ENCODE peak calls at places on chromosomes 3 and 15, in six cellular contexts. D, V, Z, P, T and S are unnamed samples. For H3K4me1, the result is how much of the 10 kb centered on the place peaks cover.

GRCh38 chr15:68638953-68639500 is 60.2 kb downstream of the CORO2B start:
- DNase-seq in Z (no peak), P (no peak), D (no peak), V (no peak), T (no peak), S (no peak)

GRCh38 chr3:72738752-72739520 is 109.3 kb downstream of the SHQ1 start:
- DNase-seq in V (peak), T (peak), P (peak), D (no peak), Z (peak), S (peak)

GRCh38 chr15:99416191-99417188 is 149.3 kb upstream of the MEF2A start:
- DNase-seq in T (no peak), V (no peak), D (no peak), Z (no peak), P (peak), S (no peak)

GRCh38 chr3:50165388-50166308 is 10.5 kb downstream of the SEMA3F start:
- DNase-seq in V (no peak), D (no peak), Z (no peak), T (no peak), P (peak), S (no peak)

GRCh38 chr3:112499328-112499727 is at the start of gene BTLA:
- DNase-seq in Z (no peak), P (no peak), T (no peak), D (no peak), V (no peak), S (no peak)

GRCh38 chr3:136755192-136755591 is 3.0 kb upstream of the STAG1 start:
- DNase-seq in D (no peak), Z (no peak), P (no peak), T (no peak), V (no peak), S (no peak)

GRCh38 chr3:126197854-126198584 is 17.6 kb upstream of the ALDH1L1 start:
- DNase-seq in Z (peak), T (no peak), P (peak), D (peak), V (peak), S (peak)

GRCh38 chr15:66153549-66154415 is 99.8 kb downstream of the MEGF11 start:
- DNase-seq in D (no peak), P (no peak), T (no peak), V (no peak), Z (no peak), S (no peak)

GRCh38 chr3:150177673-150178378 is 207.1 kb upstream of the PFN2 start:
- DNase-seq in T (no peak), D (no peak), Z (no peak), P (no peak), V (peak), S (no peak)

GRCh38 chr15:101010781-101011180 is 91.6 kb downstream of the LRRK1 start:
- DNase-seq in D (no peak), P (no peak), V (no peak), T (no peak), Z (no peak), S (no peak)

GRCh38 chr15:55694652-55695150 is 48.3 kb downstream of the PRTG start:
- DNase-seq in Z (no peak), P (no peak), V (peak), T (no peak), D (peak), S (no peak)

GRCh38 chr3:184315871-184316661 is 1.7 kb downstream of the EIF4G1 start:
- DNase-seq in V (no peak), P (peak), D (no peak), Z (peak), T (no peak), S (no peak)

GRCh38 chr15:81261172-81261808 is 62.7 kb downstream of the STARD5 start:
- DNase-seq in D (no peak), T (no peak), V (no peak), Z (no peak), P (no peak), S (no peak)

GRCh38 chr3:10602769-10603768 is 97.7 kb upstream of the ATP2B2 start:
- DNase-seq in V (no peak), P (no peak), Z (no peak), T (no peak), D (no peak), S (no peak)

GRCh38 chr15:58065445-58066041 is at the start of gene ALDH1A2:
- DNase-seq in D (no peak), V (no peak), Z (peak), T (no peak), P (peak), S (peak)

GRCh38 chr3:69558912-69559311 is 173.0 kb upstream of the FRMD4B start:
- DNase-seq in Z (peak), V (no peak), P (no peak), D (no peak), T (no peak), S (no peak)

GRCh38 chr15:83871808-83872559 is 218.1 kb downstream of the ADAMTSL3 start:
- DNase-seq in D (no peak), V (peak), T (no peak), P (no peak), Z (no peak), S (no peak)

GRCh38 chr15:82548700-82549099 is 8.4 kb upstream of the RPS17 start:
- DNase-seq in V (no peak), P (no peak), D (no peak), Z (no peak), T (no peak), S (no peak)

GRCh38 chr15:98997755-98998154 is 9.8 kb downstream of the PGPEP1L start:
- DNase-seq in T (no peak), P (no peak), V (no peak), D (no peak), Z (no peak), S (no peak)

GRCh38 chr15:38225381-38225780 is 27.3 kb upstream of the SPRED1 start:
- DNase-seq in T (no peak), V (no peak), Z (no peak), P (no peak), D (no peak), S (no peak)

GRCh38 chr15:60620707-60621106 is 141.8 kb upstream of the ICE2 start:
- DNase-seq in D (no peak), T (peak), P (peak), Z (no peak), V (no peak), S (peak)

GRCh38 chr15:39976291-39977274 is 42.7 kb downstream of the EIF2AK4 start:
- DNase-seq in V (no peak), Z (peak), D (peak), P (peak), T (peak), S (peak)

GRCh38 chr3:194195611-194196010 is 59.7 kb downstream of the HES1 start:
- DNase-seq in V (no peak), Z (no peak), P (no peak), T (no peak), D (no peak), S (no peak)
- H3K4me1 ChIP-seq in V (under half), Z (under half), P (under half), T (under half), D (under half), S (under half)

GRCh38 chr15:59347915-59348314 is 24.8 kb downstream of the MYO1E start:
- DNase-seq in D (no peak), T (no peak), V (no peak), Z (no peak), P (no peak), S (no peak)
- H3K4me1 ChIP-seq in D (under half), T (under half), V (half or more), Z (under half), P (under half), S (under half)

DNA sequence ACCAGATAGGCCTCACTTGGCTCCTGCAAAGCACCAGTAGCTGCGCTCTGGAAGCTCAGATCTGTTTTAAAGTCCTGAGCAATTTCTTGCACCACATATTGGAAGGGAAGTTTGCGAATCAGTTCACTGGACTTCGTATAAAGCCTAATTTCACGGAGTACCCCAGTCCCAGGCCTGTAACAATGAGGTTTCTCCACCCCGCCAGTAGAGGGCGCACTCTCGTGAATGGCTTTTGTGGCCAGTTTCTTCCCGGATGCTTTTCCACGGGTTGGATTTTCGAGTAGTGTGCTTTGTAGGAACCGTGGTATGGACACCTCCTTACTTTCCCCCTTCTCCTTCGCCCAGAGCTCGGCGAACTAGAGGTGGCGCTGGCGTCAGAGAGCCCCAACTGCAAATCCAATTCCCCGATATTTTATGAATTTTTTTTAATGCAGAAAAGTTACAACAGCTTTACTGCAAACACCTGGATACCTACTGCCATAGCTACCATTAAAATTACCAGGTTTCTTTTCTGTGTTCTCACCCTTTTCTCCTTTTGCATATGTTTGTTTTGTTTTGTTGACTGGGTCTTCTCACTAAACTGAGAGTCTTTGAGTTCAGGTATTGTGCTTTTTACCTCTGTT is 13.3 kb downstream of the RARB start:
- DNase-seq in Z (no peak), V (no peak), T (no peak), D (no peak), P (no peak), S (no peak)
- H3K4me1 ChIP-seq in Z (under half), V (under half), T (under half), D (under half), P (under half), S (under half)

GRCh38 chr3:134533493-134533892 is 47.6 kb downstream of the CEP63 start:
- DNase-seq in P (no peak), Z (no peak), V (no peak), T (no peak), D (no peak), S (no peak)
- H3K4me1 ChIP-seq in P (under half), Z (under half), V (under half), T (under half), D (under half), S (under half)

GRCh38 chr3:57973715-57974477 is 34.3 kb upstream of the FLNB start:
- DNase-seq in Z (no peak), V (no peak), P (no peak), D (no peak), T (no peak), S (no peak)
- H3K4me1 ChIP-seq in Z (under half), V (half or more), P (under half), D (under half), T (under half), S (under half)

DNA sequence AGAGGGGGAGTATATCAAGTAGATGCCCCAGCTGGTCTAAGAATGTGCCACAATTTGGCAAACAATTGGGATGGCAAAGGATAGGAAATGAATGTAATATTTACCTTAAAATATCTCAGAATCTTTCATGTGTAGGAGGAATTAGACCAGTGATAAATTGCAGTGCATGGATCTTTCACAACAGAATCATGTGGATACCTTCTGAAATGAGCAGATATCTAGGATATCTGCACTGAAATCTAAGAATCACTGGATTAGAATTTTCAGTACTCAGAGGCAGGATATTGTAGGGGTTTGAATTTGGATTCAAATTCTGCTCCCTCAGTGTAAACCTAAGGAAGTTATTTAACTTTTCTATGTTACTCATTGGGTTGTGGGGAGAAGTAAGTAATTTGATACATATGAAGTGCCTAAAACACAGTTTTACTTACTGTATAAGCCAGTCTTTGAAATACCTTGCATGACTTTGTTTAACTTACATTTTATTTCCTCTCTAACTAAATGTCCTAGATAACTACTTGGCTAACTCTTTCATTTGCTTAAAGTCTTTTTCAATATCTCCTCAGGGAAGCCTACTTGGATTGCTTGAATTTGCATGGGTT is 8.8 kb downstream of the IL1RAP start:
- DNase-seq in Z (no peak), V (no peak), D (no peak), T (no peak), P (no peak), S (no peak)
- H3K4me1 ChIP-seq in Z (under half), V (under half), D (under half), T (under half), P (under half), S (under half)

GRCh38 chr3:23748398-23749110 is 57.2 kb upstream of the UBE2E1 start:
- DNase-seq in V (peak), Z (no peak), D (no peak), P (no peak), T (no peak), S (no peak)
- H3K4me1 ChIP-seq in V (half or more), Z (under half), D (under half), P (under half), T (half or more), S (under half)

GRCh38 chr3:34881026-34881425 is 758.3 kb upstream of the ARPP21 start:
- DNase-seq in Z (no peak), V (no peak), T (no peak), D (no peak), P (no peak), S (no peak)

GRCh38 chr3:34878488-34878887 is 760.8 kb upstream of the ARPP21 start:
- DNase-seq in P (no peak), T (no peak), Z (no peak), V (no peak), D (no peak), S (no peak)

GRCh38 chr3:34886443-34886842 is 752.9 kb upstream of the ARPP21 start:
- DNase-seq in V (no peak), T (no peak), D (no peak), Z (no peak), P (no peak), S (no peak)

GRCh38 chr3:34876997-34877396 is 762.3 kb upstream of the ARPP21 start:
- DNase-seq in T (no peak), P (no peak), V (no peak), D (no peak), Z (no peak), S (no peak)

DNA sequence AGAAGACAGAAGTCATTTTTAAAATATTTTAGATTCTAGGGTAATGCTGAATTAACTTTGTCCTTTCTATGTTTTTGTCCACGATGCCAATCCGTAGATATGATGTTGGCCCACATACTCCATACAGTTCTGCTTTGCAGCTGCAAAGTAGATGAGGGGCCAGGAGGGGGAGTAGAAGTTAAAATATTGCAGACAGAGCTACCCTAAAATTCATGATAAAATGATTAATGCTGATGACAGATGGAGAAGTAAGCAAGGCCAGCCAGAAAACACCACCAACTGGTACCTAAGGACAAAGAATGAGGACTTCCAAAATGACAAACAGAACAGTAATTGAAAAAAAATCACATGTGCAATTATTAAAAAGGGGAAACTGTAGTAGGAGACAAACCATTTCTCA is 756.6 kb upstream of the ARPP21 start:
- DNase-seq in T (no peak), D (no peak), V (no peak), Z (no peak), P (no peak), S (no peak)
- H3K4me1 ChIP-seq in T (under half), D (under half), V (under half), Z (under half), P (under half), S (under half)